ENCODE peak calls at places on chromosome X, in six cellular contexts. X is A549; A is NCI-H526; P is fibroblast of lung; Z is H7; D is activated CD8-positive, alpha-beta memory T cell treated with anti-CD3 and anti-CD28 coated beads, Interleukin-2, amount 50 U/mL, for 48 hours. F is an unnamed sample.

GRCh38 chrX:140762061-140762460 is 52.5 kb downstream of the LINC00632 start:
- DNase-seq in X (peak), A (no peak), P (peak), Z (peak), D (no peak), F (peak)

GRCh38 chrX:72366746-72367145 is 61.0 kb upstream of the CITED1 start:
- DNase-seq in X (no peak), A (no peak), P (no peak), Z (no peak), D (no peak), F (no peak)

GRCh38 chrX:39599339-39599738 is 498.4 kb downstream of the BCOR start:
- DNase-seq in X (no peak), A (no peak), P (no peak), Z (no peak), D (no peak), F (no peak)

GRCh38 chrX:68732906-68733493 is 85.5 kb downstream of the STARD8 start:
- DNase-seq in X (peak), A (no peak), P (peak), Z (peak), D (peak), F (peak)

GRCh38 chrX:48580662-48581061 is 6.4 kb downstream of the RBM3 start:
- DNase-seq in X (no peak), A (no peak), P (no peak), Z (no peak), D (no peak), F (no peak)

GRCh38 chrX:38313190-38313589 is 14.1 kb downstream of the RPGR start:
- DNase-seq in X (no peak), A (no peak), P (peak), Z (no peak), D (no peak), F (peak)

GRCh38 chrX:15343075-15343476 is 7.8 kb upstream of the PIGA start:
- DNase-seq in X (peak), A (no peak), P (peak), Z (no peak), D (no peak), F (no peak)

GRCh38 chrX:18377802-18378201 is 23.3 kb upstream of the SCML2 start:
- DNase-seq in X (peak), A (peak), P (peak), Z (peak), D (peak), F (no peak)

GRCh38 chrX:20507901-20508620 is 241.4 kb upstream of the RPS6KA3 start:
- DNase-seq in X (no peak), A (no peak), P (no peak), Z (no peak), D (no peak), F (no peak)

GRCh38 chrX:51641421-51642021 is 22.8 kb upstream of the CENPVL3 start:
- DNase-seq in X (peak), A (no peak), P (peak), Z (peak), D (no peak), F (peak)

GRCh38 chrX:19630776-19631707 is 115.7 kb upstream of the MAP3K15 start:
- DNase-seq in X (no peak), A (peak), P (no peak), Z (peak), D (no peak), F (no peak)

GRCh38 chrX:23871905-23872546 is 35.7 kb downstream of the APOO start:
- DNase-seq in X (peak), A (no peak), P (peak), Z (no peak), D (no peak), F (no peak)

GRCh38 chrX:46913710-46914109 is 1.5 kb downstream of the JADE3 start:
- DNase-seq in X (peak), A (no peak), P (peak), Z (peak), D (no peak), F (peak)

GRCh38 chrX:118074086-118074485 is 42.5 kb downstream of the KLHL13 start:
- DNase-seq in X (no peak), A (no peak), P (no peak), Z (no peak), D (no peak), F (no peak)

GRCh38 chrX:69618803-69619202 is 2.9 kb downstream of the EDA start:
- DNase-seq in X (peak), A (no peak), P (peak), Z (no peak), D (no peak), F (no peak)

GRCh38 chrX:120797201-120797938 is 78.3 kb downstream of the CT47B1 start:
- DNase-seq in X (no peak), A (no peak), P (no peak), Z (no peak), D (no peak), F (no peak)

GRCh38 chrX:154015581-154016264 is 4.0 kb downstream of the IRAK1 start:
- DNase-seq in X (no peak), A (no peak), P (no peak), Z (no peak), D (no peak), F (no peak)

GRCh38 chrX:107678957-107679740 is 50.8 kb downstream of the PRPS1 start:
- DNase-seq in X (peak), A (no peak), P (peak), Z (no peak), D (no peak), F (peak)

GRCh38 chrX:69493193-69493592 is 10.9 kb upstream of the NALF2 start:
- DNase-seq in X (peak), A (peak), P (no peak), Z (peak), D (peak), F (no peak)

GRCh38 chrX:49003696-49004095 is 1.6 kb upstream of the GRIPAP1 start:
- DNase-seq in X (no peak), A (peak), P (no peak), Z (peak), D (no peak), F (no peak)

GRCh38 chrX:48992341-48992740 is 9.7 kb downstream of the GRIPAP1 start:
- DNase-seq in X (no peak), A (no peak), P (no peak), Z (no peak), D (no peak), F (no peak)

GRCh38 chrX:19566359-19567141 is 51.2 kb upstream of the MAP3K15 start:
- DNase-seq in X (no peak), A (no peak), P (peak), Z (no peak), D (no peak), F (peak)

GRCh38 chrX:133435544-133436124 is 20.3 kb upstream of the GPC4 start:
- DNase-seq in X (no peak), A (no peak), P (no peak), Z (no peak), D (no peak), F (no peak)

F was measured in astrocyte of the spinal cord.